ENCODE peak calls at places on chromosomes 7 and 10, in eight cellular contexts. H is stimulated activated CD4-positive, alpha-beta T cell treated with anti-CD3 and anti-CD28 coated beads, TNF-alpha, amount 100 ng/mL, for 48 hours; Y is brain microvascular endothelial cell; D is left ventricle myocardium superior; M is posterior cingulate gyrus; N is NT2/D1; O is cardiac muscle cell; C is glomerular endothelial cell. T is an unnamed sample.

GRCh38 chr7:106277976-106278375 is 6.8 kb downstream of the NAMPT start:
- DNase-seq in C (no peak), M (no peak), O (no peak), H (no peak), D (no peak), Y (no peak), N (no peak), T (no peak)

GRCh38 chr7:44187636-44188416 is 1.4 kb downstream of the GCK start:
- DNase-seq in D (no peak), Y (no peak), N (no peak), C (no peak), M (no peak), H (no peak), O (no peak), T (no peak)

GRCh38 chr10:3691482-3691881 is 93.5 kb downstream of the KLF6 start:
- DNase-seq in Y (no peak), N (no peak), M (no peak), O (peak), D (no peak), C (no peak), H (no peak), T (no peak)

GRCh38 chr7:50590535-50590934 is 25.3 kb upstream of the DDC start:
- DNase-seq in D (no peak), Y (no peak), C (no peak), N (no peak), O (no peak), H (no peak), M (no peak), T (no peak)

GRCh38 chr10:124740374-124741280 is 3.6 kb downstream of the FAM53B start:
- DNase-seq in Y (no peak), O (peak), D (peak), H (no peak), N (no peak), C (no peak), M (peak), T (peak)

GRCh38 chr7:55569797-55570196 is 2.5 kb downstream of the VOPP1 start:
- DNase-seq in Y (no peak), H (peak), M (no peak), N (no peak), D (no peak), C (no peak), O (no peak), T (no peak)

GRCh38 chr10:11171452-11171851 is 153.8 kb downstream of the CELF2 start:
- DNase-seq in M (no peak), H (no peak), O (no peak), Y (no peak), D (no peak), C (no peak), N (no peak), T (no peak)

GRCh38 chr10:48608926-48609325 is 4.1 kb upstream of the ARHGAP22 start:
- DNase-seq in C (no peak), D (no peak), H (no peak), O (no peak), Y (no peak), M (no peak), N (no peak), T (no peak)

GRCh38 chr7:152588350-152588749 is 87.6 kb downstream of the XRCC2 start:
- DNase-seq in O (peak), D (no peak), Y (peak), N (no peak), M (no peak), C (no peak), H (no peak), T (peak)

GRCh38 chr7:157158400-157158799 is 19.7 kb downstream of the UBE3C start:
- DNase-seq in Y (no peak), O (no peak), N (no peak), M (no peak), H (no peak), D (no peak), C (no peak), T (no peak)

GRCh38 chr7:101166603-101166908 is 1.2 kb upstream of the VGF start:
- DNase-seq in C (no peak), H (no peak), N (no peak), Y (no peak), D (no peak), M (no peak), O (no peak), T (no peak)

GRCh38 chr10:127149613-127150081 is 46.7 kb downstream of the INSYN2A start:
- DNase-seq in H (no peak), M (no peak), D (no peak), N (peak), Y (peak), O (peak), C (no peak), T (no peak)

GRCh38 chr10:108078263-108078662 is 913.8 kb upstream of the SORCS1 start:
- DNase-seq in D (no peak), H (no peak), C (no peak), O (no peak), M (no peak), Y (no peak), N (no peak), T (no peak)

GRCh38 chr10:97222346-97222961 is 36.7 kb upstream of the SLIT1 start:
- DNase-seq in H (no peak), N (peak), D (no peak), Y (no peak), M (no peak), O (no peak), C (no peak), T (no peak)

GRCh38 chr10:74208997-74209396 is 58.0 kb downstream of the ADK start:
- DNase-seq in O (no peak), D (no peak), M (no peak), N (no peak), H (no peak), C (no peak), Y (no peak), T (no peak)

T was measured in pancreas.